ENCODE peak calls at places on chromosome 4, in nine cellular contexts. W is stimulated activated CD8-positive, alpha-beta memory T cell treated with anti-CD3 and anti-CD28 coated beads, Interleukin-7, amount 100 ng/mL, for 48 hours; T is HTR-8/SVneo; Z is H54; A is bronchial epithelial cell; E is HT1080; X is psoas muscle; R is progenitor cell of endocrine pancreas; P is astrocyte of the spinal cord. F is an unnamed sample.

GRCh38 chr4:111174331-111174730 is 551.5 kb upstream of the PITX2 start:
- DNase-seq in A (no peak), W (no peak), X (no peak), R (no peak), T (no peak), E (peak; percentile 54), Z (no peak), P (no peak), F (no peak)

GRCh38 chr4:188958346-188958745 is 819.1 kb downstream of the TRIML1 start:
- DNase-seq in Z (no peak), W (no peak), A (no peak), E (no peak), P (no peak), R (no peak), T (no peak), X (no peak), F (no peak)

GRCh38 chr4:150890246-150890645 is 124.8 kb downstream of the LRBA start:
- DNase-seq in A (no peak), T (no peak), E (no peak), R (no peak), W (no peak), X (no peak), Z (no peak), P (no peak), F (no peak)

GRCh38 chr4:107131295-107131694 is 95.2 kb upstream of the DKK2 start:
- DNase-seq in E (peak; percentile 46), X (no peak), W (no peak), Z (no peak), P (peak; percentile 50), R (no peak), T (no peak), A (peak; percentile 74), F (no peak)

GRCh38 chr4:121190389-121190788 is 26.3 kb upstream of the TNIP3 start:
- DNase-seq in E (no peak), A (no peak), P (no peak), R (no peak), W (no peak), T (no peak), X (no peak), Z (no peak), F (no peak)

GRCh38 chr4:680565-680930 is 6.2 kb downstream of the MYL5 start:
- DNase-seq in T (no peak), R (no peak), W (no peak), E (no peak), Z (no peak), P (no peak), A (peak; percentile 13), X (peak; percentile 54), F (no peak)

GRCh38 chr4:168631241-168632151 is 134.6 kb downstream of the PALLD start:
- DNase-seq in T (peak; percentile 50), X (peak; percentile 82), A (peak; percentile 33), Z (no peak), W (no peak), E (peak; percentile 47), P (peak; percentile 90), R (peak; percentile 75), F (no peak)

GRCh38 chr4:40316333-40316781 is 18.8 kb upstream of the CHRNA9 start:
- DNase-seq in W (no peak), Z (no peak), R (no peak), A (peak; percentile 95), E (peak; percentile 84), P (peak; percentile 96), X (no peak), T (no peak), F (no peak)

GRCh38 chr4:94451669-94452475 is at the start of gene PDLIM5:
- DNase-seq in T (peak; percentile 68), W (peak; percentile 81), A (peak; percentile 83), R (peak; percentile 86), X (peak; percentile 95), E (peak; percentile 81), Z (peak; percentile 58), P (peak; percentile 93), F (peak; percentile 83)

GRCh38 chr4:145625677-145626622 is 6.8 kb downstream of the MMAA start:
- DNase-seq in Z (no peak), A (no peak), W (no peak), R (no peak), T (no peak), P (no peak), E (no peak), X (no peak), F (no peak)

GRCh38 chr4:88600129-88600849 is 8.0 kb downstream of the HERC3 start:
- DNase-seq in X (no peak), A (peak; percentile 97), E (peak; percentile 79), P (peak; percentile 85), W (no peak), T (no peak), R (no peak), Z (no peak), F (no peak)

GRCh38 chr4:167185465-167185864 is 48.8 kb downstream of the SPOCK3 start:
- DNase-seq in W (no peak), A (peak; percentile 56), P (no peak), T (no peak), X (no peak), R (no peak), E (no peak), Z (no peak), F (no peak)

GRCh38 chr4:45925809-45926208 is 198.0 kb downstream of the GABRG1 start:
- DNase-seq in X (no peak), Z (no peak), W (no peak), P (no peak), A (no peak), T (no peak), R (no peak), E (no peak), F (no peak)

GRCh38 chr4:99029018-99029735 is 33.7 kb downstream of the METAP1 start:
- DNase-seq in X (no peak), A (no peak), T (no peak), P (no peak), W (no peak), R (no peak), Z (no peak), E (no peak), F (no peak)

GRCh38 chr4:6625256-6625655 is 15.2 kb upstream of the MRFAP1 start:
- DNase-seq in R (no peak), W (no peak), E (no peak), T (no peak), X (no peak), Z (no peak), A (no peak), P (no peak), F (no peak)

GRCh38 chr4:143745874-143746273 is 45.4 kb upstream of the FREM3 start:
- DNase-seq in Z (no peak), A (no peak), T (no peak), E (no peak), X (no peak), P (no peak), W (no peak), R (no peak), F (no peak)

GRCh38 chr4:64105903-64106302 is 303.3 kb downstream of the TECRL start:
- DNase-seq in Z (no peak), P (no peak), T (no peak), E (no peak), W (no peak), R (no peak), X (no peak), A (no peak), F (no peak)

GRCh38 chr4:170777663-170778062 is 687.9 kb upstream of the AADAT start:
- DNase-seq in E (no peak), W (no peak), Z (no peak), A (no peak), X (no peak), T (no peak), P (no peak), R (no peak), F (no peak)

GRCh38 chr4:87089368-87089767 is 131.1 kb downstream of the KLHL8 start:
- DNase-seq in R (no peak), Z (no peak), X (no peak), T (no peak), W (no peak), E (no peak), P (no peak), A (no peak), F (no peak)

GRCh38 chr4:186204103-186204559 is 12.8 kb downstream of the CYP4V2 start:
- DNase-seq in X (no peak), R (no peak), W (no peak), E (no peak), Z (no peak), A (no peak), P (no peak), T (no peak), F (no peak)

GRCh38 chr4:39341075-39341725 is 25.0 kb downstream of the RFC1 start:
- DNase-seq in P (no peak), Z (no peak), R (no peak), T (no peak), X (no peak), A (no peak), E (no peak), W (no peak), F (no peak)